ENCODE peak calls at places on chromosomes 1 and 21, in six cellular contexts. R, J, F, K, U and A are unnamed samples.

GRCh38 chr1:100423832-100424337 is 71.6 kb downstream of the CDC14A start:
- DNase-seq in R (no peak), J (no peak), F (no peak), K (no peak), U (no peak), A (no peak)

GRCh38 chr1:235284231-235284630 is 43.7 kb downstream of the ARID4B start:
- DNase-seq in R (no peak), J (no peak), F (no peak), K (no peak), U (no peak), A (no peak)

GRCh38 chr1:195495720-195496635 is 1112.3 kb downstream of the KCNT2 start:
- DNase-seq in R (no peak), J (no peak), F (no peak), K (no peak), U (no peak), A (no peak)

GRCh38 chr1:91402023-91402422 is 2.6 kb downstream of the HFM1 start:
- DNase-seq in R (no peak), J (no peak), F (no peak), K (peak; percentile 6), U (no peak), A (peak; percentile 70)

GRCh38 chr1:214843281-214843680 is 239.3 kb upstream of the KCNK2 start:
- DNase-seq in R (no peak), J (no peak), F (no peak), K (no peak), U (no peak), A (no peak)

GRCh38 chr1:155185783-155186265 is 12.2 kb downstream of the TRIM46 start:
- DNase-seq in R (no peak), J (no peak), F (no peak), K (no peak), U (no peak), A (no peak)

GRCh38 chr1:242004751-242005495 is 6.0 kb upstream of the MAP1LC3C start:
- DNase-seq in R (no peak), J (no peak), F (no peak), K (no peak), U (no peak), A (no peak)

GRCh38 chr1:46413596-46413985 is 19.5 kb downstream of the FAAH start:
- DNase-seq in R (no peak), J (no peak), F (no peak), K (no peak), U (no peak), A (peak; percentile 34)

GRCh38 chr1:225476100-225476511 is 48.3 kb upstream of the LBR start:
- DNase-seq in R (no peak), J (no peak), F (no peak), K (no peak), U (no peak), A (no peak)

GRCh38 chr21:27812279-27812678 is 845.4 kb upstream of the ADAMTS5 start:
- DNase-seq in R (no peak), J (no peak), F (no peak), K (no peak), U (no peak), A (peak; percentile 15)

GRCh38 chr21:41752231-41752681 is 14.6 kb downstream of the RIPK4 start:
- DNase-seq in R (peak; percentile 44), J (no peak), F (peak; percentile 97), K (no peak), U (no peak), A (no peak)